ENCODE peak calls at places on chromosomes 2 and 18, in six cellular contexts. B is skeletal muscle cell, O is neural progenitor cell, X is AG09309, W is hepatocyte, P is A549. D is an unnamed sample.

GRCh38 chr18:830315-830901 is 18.4 kb upstream of the YES1 start:
- DNase-seq in O (peak; percentile 39), B (peak; percentile 39), X (no peak), W (no peak), P (no peak), D (no peak)

GRCh38 chr2:103153580-103153979 is 391.7 kb downstream of the TMEM182 start:
- DNase-seq in O (no peak), W (no peak), B (no peak), X (no peak), P (no peak), D (no peak)

GRCh38 chr2:54551123-54551756 is 95.1 kb downstream of the SPTBN1 start:
- DNase-seq in B (no peak), W (no peak), P (no peak), O (peak; percentile 37), X (no peak), D (no peak)

GRCh38 chr2:239186958-239187357 is 213.9 kb downstream of the HDAC4 start:
- DNase-seq in B (no peak), O (no peak), X (no peak), P (no peak), W (no peak), D (no peak)

GRCh38 chr2:119809329-119810038 is 49.8 kb downstream of the PTPN4 start:
- DNase-seq in O (no peak), B (peak; percentile 73), W (no peak), X (peak; percentile 38), P (no peak), D (peak; percentile 30)

GRCh38 chr2:106161938-106162814 is 31.9 kb downstream of the UXS1 start:
- DNase-seq in O (no peak), X (no peak), P (no peak), W (peak; percentile 84), B (no peak), D (no peak)

GRCh38 chr2:149084924-149085795 is 46.7 kb downstream of the LYPD6B start:
- DNase-seq in X (peak; percentile 54), O (no peak), P (no peak), W (no peak), B (no peak), D (no peak)

GRCh38 chr2:109009920-109010610 is 21.0 kb upstream of the EDAR start:
- DNase-seq in P (no peak), O (no peak), W (no peak), B (peak; percentile 11), X (peak; percentile 7), D (no peak)

GRCh38 chr2:214960677-214961076 is 151.2 kb upstream of the BARD1 start:
- DNase-seq in W (no peak), B (no peak), P (no peak), O (no peak), X (peak; percentile 1), D (no peak)

GRCh38 chr2:110157153-110157793 is 41.7 kb upstream of the MALL start:
- DNase-seq in P (peak; percentile 42), X (peak; percentile 50), O (peak; percentile 32), B (peak; percentile 31), W (peak; percentile 66), D (peak; percentile 23)

GRCh38 chr2:163859951-163860350 is 124.1 kb upstream of the FIGN start:
- DNase-seq in O (no peak), P (no peak), X (no peak), W (no peak), B (no peak), D (no peak)

GRCh38 chr2:133241231-133241575 is 327.1 kb downstream of the NCKAP5 start:
- DNase-seq in B (no peak), X (peak; percentile 46), O (no peak), W (no peak), P (no peak), D (peak; percentile 80)

GRCh38 chr2:67564076-67564475 is 166.9 kb downstream of the ETAA1 start:
- DNase-seq in B (peak; percentile 36), W (no peak), P (no peak), O (no peak), X (peak; percentile 27), D (no peak)

GRCh38 chr2:98861601-98862000 is 74.4 kb downstream of the CRACDL start:
- DNase-seq in P (no peak), W (no peak), O (no peak), B (no peak), X (no peak), D (no peak)

GRCh38 chr2:210475726-210476125 is 833 bp downstream of the LANCL1 start:
- DNase-seq in B (no peak), W (no peak), X (no peak), O (no peak), P (no peak), D (no peak)

GRCh38 chr2:100619951-100620350 is 57.2 kb downstream of the PDCL3 start:
- DNase-seq in W (no peak), B (no peak), O (no peak), P (no peak), X (no peak), D (no peak)

GRCh38 chr2:74544634-74545033 is 9.1 kb downstream of the LOXL3 start:
- DNase-seq in X (no peak), B (no peak), O (no peak), W (no peak), P (no peak), D (no peak)

GRCh38 chr2:223846524-223846923 is 9.1 kb upstream of the AP1S3 start:
- DNase-seq in B (no peak), X (peak; percentile 61), P (no peak), O (no peak), W (no peak), D (no peak)

GRCh38 chr2:127599211-127599610 is 46.7 kb upstream of the GPR17 start:
- DNase-seq in O (no peak), P (no peak), W (no peak), B (no peak), X (no peak), D (no peak)

GRCh38 chr18:877238-877637 is 27.4 kb upstream of the ADCYAP1 start:
- DNase-seq in W (no peak), P (no peak), B (no peak), O (no peak), X (no peak), D (no peak)

GRCh38 chr2:26922638-26923466 is 47.6 kb upstream of the MAPRE3 start:
- DNase-seq in X (no peak), B (no peak), P (peak; percentile 93), W (peak; percentile 73), O (peak; percentile 82), D (no peak)

GRCh38 chr18:22494771-22495170 is 77.1 kb upstream of the CTAGE1 start:
- DNase-seq in B (peak; percentile 58), X (no peak), O (no peak), W (no peak), P (no peak), D (no peak)

GRCh38 chr2:154698789-154699559 is 479 bp downstream of the KCNJ3 start:
- DNase-seq in X (no peak), B (no peak), W (no peak), O (no peak), P (no peak), D (no peak)

GRCh38 chr18:54100466-54100865 is 124.0 kb downstream of the MBD2 start:
- DNase-seq in P (no peak), O (no peak), X (no peak), B (no peak), W (no peak), D (no peak)

GRCh38 chr2:202133556-202134245 is 60.6 kb downstream of the KIAA2012 start:
- DNase-seq in O (no peak), X (no peak), P (no peak), B (no peak), W (no peak), D (no peak)

GRCh38 chr2:202122167-202122540 is 49.1 kb downstream of the KIAA2012 start:
- DNase-seq in B (no peak), O (no peak), X (no peak), P (no peak), W (no peak), D (no peak)

GRCh38 chr2:202122975-202123765 is 50.1 kb downstream of the KIAA2012 start:
- DNase-seq in B (no peak), O (peak; percentile 35), W (no peak), X (no peak), P (no peak), D (no peak)

DNA sequence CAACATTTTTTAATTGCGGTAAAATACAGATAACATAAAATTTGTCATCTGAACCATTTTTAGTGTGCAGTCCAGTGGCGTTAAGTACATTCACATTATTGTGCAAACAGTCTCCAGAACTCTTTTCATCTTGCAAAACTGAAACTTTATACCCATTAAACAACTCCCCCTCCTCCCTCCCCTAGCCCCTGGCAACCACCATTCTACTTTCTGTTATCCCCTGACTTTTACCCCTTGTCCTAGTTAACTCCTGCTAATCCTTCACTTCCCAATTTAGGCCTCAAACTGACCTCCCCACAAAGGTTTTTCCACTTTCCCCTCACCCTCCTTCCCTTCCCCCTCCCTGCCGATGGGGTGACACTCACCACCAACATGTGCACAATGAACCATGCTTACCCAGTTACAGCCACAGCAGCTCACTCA is 54.7 kb downstream of the KIAA2012 start:
- DNase-seq in X (no peak), O (peak; percentile 32), W (no peak), P (no peak), B (no peak), D (no peak)
- H3K4me3 ChIP-seq in X (no peak overlapping the region), O (no peak overlapping the region), W (no peak overlapping the region), P (no peak overlapping the region), B (no peak overlapping the region), D (no peak overlapping the region)

GRCh38 chr2:237056271-237056875 is 29.3 kb upstream of the COPS8 start:
- DNase-seq in P (no peak), O (no peak), X (no peak), W (no peak), B (no peak), D (no peak)

GRCh38 chr2:237058423-237058822 is 27.3 kb upstream of the COPS8 start:
- DNase-seq in O (no peak), B (no peak), X (no peak), P (no peak), W (no peak), D (no peak)

GRCh38 chr2:237057107-237057506 is 28.6 kb upstream of the COPS8 start:
- DNase-seq in X (no peak), O (no peak), W (no peak), B (no peak), P (no peak), D (no peak)

GRCh38 chr2:237059155-237059875 is 26.4 kb upstream of the COPS8 start:
- DNase-seq in W (no peak), B (no peak), O (no peak), P (no peak), X (no peak), D (no peak)

DNA sequence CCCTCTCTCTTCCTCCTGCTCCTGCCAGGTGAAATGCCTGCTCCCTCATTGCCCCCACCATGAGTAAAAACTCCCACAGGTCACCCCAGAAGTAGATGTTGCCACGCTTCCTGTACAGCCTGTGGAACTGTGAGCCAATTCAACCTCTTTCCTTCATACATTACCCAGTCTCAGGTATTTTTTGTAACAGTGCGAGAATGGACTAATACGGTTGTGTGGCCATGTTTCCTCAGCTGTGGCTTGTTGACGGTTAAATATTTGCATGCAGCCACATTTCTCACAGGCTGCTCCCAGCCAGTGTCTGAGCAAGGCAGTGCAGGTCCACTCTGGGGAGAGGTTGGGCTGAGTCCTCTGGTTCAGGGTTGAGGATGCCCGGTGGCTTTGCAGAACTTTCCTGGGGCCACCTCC is 27.8 kb upstream of the COPS8 start:
- DNase-seq in X (no peak), O (no peak), P (no peak), W (no peak), B (no peak), D (no peak)
- H3K4me3 ChIP-seq in X (no peak overlapping the region), O (no peak overlapping the region), P (no peak overlapping the region), W (no peak overlapping the region), B (no peak overlapping the region), D (no peak overlapping the region)

GRCh38 chr2:161430416-161430815 is 14.3 kb downstream of the TBR1 start:
- DNase-seq in X (no peak), B (no peak), W (no peak), P (no peak), O (no peak), D (no peak)
- H3K4me3 ChIP-seq in X (no peak overlapping the region), B (no peak overlapping the region), W (no peak overlapping the region), P (no peak overlapping the region), O (no peak overlapping the region), D (no peak overlapping the region)

GRCh38 chr2:181683518-181684453 is 3.5 kb upstream of the NEUROD1 start:
- DNase-seq in B (no peak), P (peak; percentile 28), W (peak; percentile 13), X (no peak), O (peak; percentile 95), D (no peak)
- H3K4me3 ChIP-seq in B (peak overlapping the region; percentile 20), P (peak overlapping the region; percentile 39), W (no peak overlapping the region), X (no peak overlapping the region), O (peak overlapping the region; percentile 44), D (peak overlapping the region; percentile 10)